ENCODE peak calls at places on chromosome 2, in nine cellular contexts. Z is dorsolateral prefrontal cortex, C is hepatic stellate cell, E is Right ventricle myocardium inferior, O is ELR, W is GM04503, U is MCF 10A, M is H7, X is omental fat pad. Q is an unnamed sample.

GRCh38 chr2:186480991-186481390 is 5.1 kb upstream of the ZC3H15 start:
- DNase-seq in Z (no peak), C (no peak), E (no peak), O (no peak), W (no peak), U (no peak), M (no peak), X (no peak), Q (no peak)

GRCh38 chr2:209933499-209934458 is 68.7 kb upstream of the RPE start:
- DNase-seq in Z (peak; percentile 79), C (peak; percentile 16), E (peak; percentile 30), O (peak; percentile 15), W (peak; percentile 14), U (peak; percentile 73), M (no peak), X (no peak), Q (no peak)

GRCh38 chr2:135688002-135688401 is 53.7 kb upstream of the UBXN4 start:
- DNase-seq in Z (no peak), C (no peak), E (no peak), O (no peak), W (no peak), U (no peak), M (no peak), X (no peak), Q (no peak)

GRCh38 chr2:72236445-72237067 is 88.9 kb upstream of the CYP26B1 start:
- DNase-seq in Z (no peak), C (peak; percentile 18), E (no peak), O (peak; percentile 64), W (peak; percentile 80), U (peak; percentile 89), M (no peak), X (no peak), Q (no peak)

GRCh38 chr2:239724851-239725550 is 300.1 kb downstream of the NDUFA10 start:
- DNase-seq in Z (no peak), C (no peak), E (peak; percentile 15), O (no peak), W (no peak), U (no peak), M (peak; percentile 61), X (no peak), Q (no peak)

GRCh38 chr2:118310016-118310877 is 222.0 kb downstream of the INSIG2 start:
- DNase-seq in Z (peak; percentile 47), C (peak; percentile 8), E (no peak), O (no peak), W (no peak), U (no peak), M (peak; percentile 72), X (no peak), Q (peak; percentile 56)

GRCh38 chr2:219552382-219553167 is 8.7 kb downstream of the TMEM198 start:
- DNase-seq in Z (peak; percentile 74), C (peak; percentile 94), E (peak; percentile 90), O (peak; percentile 87), W (no peak), U (peak; percentile 75), M (peak; percentile 99), X (peak; percentile 77), Q (peak; percentile 94)

GRCh38 chr2:70627499-70627898 is 73.9 kb upstream of the TGFA start:
- DNase-seq in Z (no peak), C (no peak), E (no peak), O (peak; percentile 22), W (no peak), U (peak; percentile 72), M (no peak), X (no peak), Q (no peak)

GRCh38 chr2:31296641-31297287 is 62.8 kb downstream of the EHD3 start:
- DNase-seq in Z (peak; percentile 14), C (peak; percentile 61), E (no peak), O (peak; percentile 36), W (no peak), U (no peak), M (no peak), X (no peak), Q (no peak)

GRCh38 chr2:224333631-224334030 is 68.3 kb downstream of the FAM124B start:
- DNase-seq in Z (no peak), C (no peak), E (no peak), O (no peak), W (no peak), U (peak; percentile 1), M (no peak), X (no peak), Q (no peak)

GRCh38 chr2:152483276-152483996 is 148.5 kb downstream of the FMNL2 start:
- DNase-seq in Z (no peak), C (no peak), E (no peak), O (no peak), W (peak; percentile 45), U (no peak), M (no peak), X (no peak), Q (no peak)

GRCh38 chr2:165056585-165056984 is 101.3 kb upstream of the SLC38A11 start:
- DNase-seq in Z (no peak), C (no peak), E (no peak), O (no peak), W (no peak), U (no peak), M (no peak), X (no peak), Q (no peak)

GRCh38 chr2:104888489-104889245 is 34.8 kb downstream of the POU3F3 start:
- DNase-seq in Z (no peak), C (no peak), E (no peak), O (no peak), W (no peak), U (no peak), M (no peak), X (no peak), Q (no peak)

GRCh38 chr2:201909961-201910361 is 103.6 kb downstream of the CDK15 start:
- DNase-seq in Z (no peak), C (peak; percentile 54), E (no peak), O (peak; percentile 72), W (no peak), U (no peak), M (no peak), X (no peak), Q (no peak)

GRCh38 chr2:10091182-10091932 is 11.1 kb upstream of the CYS1 start:
- DNase-seq in Z (no peak), C (no peak), E (peak; percentile 76), O (no peak), W (no peak), U (no peak), M (no peak), X (no peak), Q (peak; percentile 19)

Q was measured in WTC11.